ENCODE peak calls at places on chromosomes 5 and 9, in six cellular contexts. T is stimulated activated CD4-positive, alpha-beta T cell treated with anti-CD3 and anti-CD28 coated beads, TNF-alpha, amount 100 ng/mL, for 4 hours; L is NCI-H748 treated with DMSO at 0.1 percent for 48 hours; S is HS-5; Q is Right ventricle myocardium superior; K is activated naive CD4-positive, alpha-beta T cell. F is an unnamed sample.

GRCh38 chr5:75681125-75681830 is 36.0 kb downstream of the POC5 start:
- DNase-seq in T (no peak), L (peak; percentile 54), S (peak; percentile 34), Q (no peak), K (no peak), F (peak; percentile 30)

GRCh38 chr5:72608297-72608696 is 101.1 kb upstream of the ZNF366 start:
- DNase-seq in T (no peak), L (no peak), S (no peak), Q (no peak), K (no peak), F (no peak)

GRCh38 chr9:91734371-91734981 is 215.6 kb downstream of the ROR2 start:
- DNase-seq in T (peak; percentile 28), L (no peak), S (no peak), Q (peak; percentile 85), K (peak; percentile 43), F (peak; percentile 59)

GRCh38 chr5:172646716-172647285 is 5.7 kb downstream of the NEURL1B start:
- DNase-seq in T (no peak), L (no peak), S (no peak), Q (peak; percentile 53), K (no peak), F (peak; percentile 78)

GRCh38 chr5:80653497-80653896 is 955 bp upstream of the MSH3 start:
- DNase-seq in T (no peak), L (no peak), S (no peak), Q (no peak), K (no peak), F (no peak)

GRCh38 chr5:6858419-6858818 is 145.2 kb downstream of the TENT4A start:
- DNase-seq in T (no peak), L (no peak), S (no peak), Q (no peak), K (no peak), F (no peak)

GRCh38 chr9:130668694-130669093 is 4.3 kb downstream of the PRDM12 start:
- DNase-seq in T (no peak), L (no peak), S (no peak), Q (no peak), K (no peak), F (no peak)

GRCh38 chr5:14143843-14144585 is 872 bp downstream of the TRIO start:
- DNase-seq in T (peak; percentile 3), L (peak; percentile 61), S (no peak), Q (peak; percentile 74), K (peak; percentile 12), F (no peak)

GRCh38 chr5:166369326-166369725 is 1922.1 kb upstream of the WWC1 start:
- DNase-seq in T (no peak), L (no peak), S (no peak), Q (no peak), K (no peak), F (no peak)

GRCh38 chr5:10264569-10264968 is 14.5 kb downstream of the CCT5 start:
- DNase-seq in T (no peak), L (no peak), S (no peak), Q (no peak), K (no peak), F (no peak)